ENCODE peak calls at places on chromosomes 11 and 22, in nine cellular contexts. Y is uterus; I is HEK293T; B is psoas muscle; J is WTC11; Q is activated CD4-positive, alpha-beta T cell treated with anti-CD3 and anti-CD28 coated beads, Interleukin-2, amount 10 ng/mL, durations not matched to agents 7 days and 5 days; E is naive thymus-derived CD8-positive, alpha-beta T cell; O is right atrium auricular region; F is NCI-H2029 treated with DMSO at 0.1 percent for 48 hours. D is an unnamed sample.
A peak's percentile ranks its signal among the peaks of the same experiment; 100 is the strongest.

GRCh38 chr11:107770546-107770945 is 58.7 kb upstream of the SLN start:
- DNase-seq in Y (no peak), E (no peak), I (no peak), F (no peak), J (no peak), B (no peak), O (no peak), Q (no peak), D (no peak)

GRCh38 chr11:55342901-55343300 is at the start of gene OR4A16:
- DNase-seq in B (no peak), O (no peak), E (no peak), F (no peak), Y (no peak), I (no peak), J (no peak), Q (no peak), D (no peak)

GRCh38 chr11:17351171-17351509 is 460 bp upstream of the NCR3LG1 start:
- DNase-seq in B (no peak), Y (no peak), O (no peak), Q (no peak), J (no peak), E (no peak), I (no peak), F (no peak), D (no peak)

GRCh38 chr11:120244476-120244875 is 4.5 kb downstream of the POU2F3 start:
- DNase-seq in Q (no peak), B (no peak), E (no peak), J (no peak), I (no peak), O (no peak), F (no peak), Y (no peak), D (no peak)

GRCh38 chr11:121372028-121372427 is 79.5 kb downstream of the SC5D start:
- DNase-seq in O (no peak), Q (no peak), J (no peak), Y (no peak), F (no peak), I (no peak), E (no peak), B (no peak), D (no peak)

GRCh38 chr22:34283844-34284243 is 363.6 kb upstream of the LARGE1 start:
- DNase-seq in Q (no peak), I (no peak), E (no peak), B (no peak), O (no peak), Y (no peak), J (no peak), F (no peak), D (no peak)

GRCh38 chr22:25076281-25076680 is 123.4 kb upstream of the CRYBB3 start:
- DNase-seq in E (no peak), Y (no peak), J (no peak), Q (no peak), B (no peak), F (no peak), I (no peak), O (no peak), D (no peak)

GRCh38 chr11:47264119-47264915 is 5.6 kb upstream of the MADD start:
- DNase-seq in Q (no peak), J (no peak), I (no peak), F (no peak), Y (no peak), E (no peak), O (no peak), B (no peak), D (no peak)

GRCh38 chr11:71144010-71144409 is 108.4 kb downstream of the SHANK2 start:
- DNase-seq in Y (no peak), F (no peak), E (no peak), O (no peak), Q (no peak), B (no peak), J (no peak), I (no peak), D (no peak)

GRCh38 chr11:121199516-121199915 is 93.1 kb upstream of the SC5D start:
- DNase-seq in E (no peak), I (no peak), Q (no peak), O (no peak), Y (no peak), J (no peak), B (no peak), F (no peak), D (no peak)

GRCh38 chr11:62614275-62614674 is 1.2 kb downstream of the ROM1 start:
- DNase-seq in J (no peak), O (no peak), B (no peak), E (no peak), Q (no peak), F (no peak), I (no peak), Y (no peak), D (no peak)

GRCh38 chr22:26448941-26449340 is 19.9 kb downstream of the ASPHD2 start:
- DNase-seq in E (no peak), B (no peak), Q (no peak), I (no peak), F (no peak), Y (no peak), O (no peak), J (no peak), D (no peak)

GRCh38 chr11:73227571-73228211 is 9.6 kb downstream of the P2RY2 start:
- DNase-seq in Y (no peak), B (no peak), I (no peak), O (no peak), F (peak; percentile 18), Q (no peak), J (peak; percentile 85), E (no peak), D (no peak)

GRCh38 chr11:86230921-86231320 is 13.6 kb upstream of the EED start:
- DNase-seq in J (no peak), O (no peak), Q (no peak), I (no peak), B (no peak), F (no peak), Y (no peak), E (no peak), D (no peak)

GRCh38 chr11:98711011-98711410 is 309.7 kb upstream of the CNTN5 start:
- DNase-seq in F (no peak), E (no peak), Q (no peak), O (no peak), I (no peak), B (no peak), J (no peak), Y (no peak), D (no peak)

GRCh38 chr11:130646881-130647280 is 198.4 kb downstream of the ADAMTS15 start:
- DNase-seq in B (no peak), J (no peak), F (no peak), I (no peak), O (no peak), Q (no peak), Y (no peak), E (no peak), D (no peak)

GRCh38 chr11:91691872-91692271 is 532.7 kb upstream of the FAT3 start:
- DNase-seq in O (no peak), I (no peak), Y (no peak), Q (no peak), F (no peak), J (no peak), E (no peak), B (no peak), D (no peak)

GRCh38 chr11:44779736-44780520 is 53.2 kb downstream of the TSPAN18 start:
- DNase-seq in Y (peak; percentile 8), Q (no peak), I (no peak), B (no peak), E (no peak), J (no peak), O (no peak), F (no peak), D (no peak)

GRCh38 chr11:64122411-64123101 is 43.4 kb downstream of the MACROD1 start:
- DNase-seq in Y (no peak), B (no peak), I (no peak), O (no peak), E (no peak), J (no peak), Q (no peak), F (peak; percentile 93), D (no peak)

GRCh38 chr11:106456651-106457050 is 379.2 kb downstream of the AASDHPPT start:
- DNase-seq in F (no peak), O (no peak), J (no peak), B (no peak), I (no peak), Q (no peak), Y (no peak), E (no peak), D (no peak)

GRCh38 chr11:3745161-3745560 is 52.2 kb downstream of the NUP98 start:
- DNase-seq in Q (no peak), Y (no peak), E (no peak), B (no peak), J (no peak), F (peak; percentile 67), O (no peak), I (no peak), D (no peak)

GRCh38 chr11:17537261-17537660 is 7.0 kb downstream of the USH1C start:
- DNase-seq in Q (no peak), I (no peak), B (no peak), F (no peak), E (no peak), J (no peak), O (no peak), Y (no peak), D (no peak)

GRCh38 chr22:48431536-48432315 is 1395.9 kb downstream of the BRD1 start:
- DNase-seq in J (no peak), B (no peak), E (no peak), Q (no peak), O (no peak), Y (no peak), I (no peak), F (no peak), D (no peak)

GRCh38 chr22:18067548-18068341 is 10.0 kb upstream of the PEX26 start:
- DNase-seq in O (no peak), F (no peak), Q (no peak), E (no peak), Y (no peak), J (no peak), I (no peak), B (no peak), D (no peak)

GRCh38 chr22:45201678-45202332 is 38.1 kb downstream of the NUP50 start:
- DNase-seq in F (no peak), J (no peak), E (no peak), Q (no peak), Y (no peak), O (no peak), I (no peak), B (no peak), D (no peak)

GRCh38 chr11:119368121-119369034 is 13.1 kb downstream of the USP2 start:
- DNase-seq in B (peak; percentile 87), E (no peak), Q (no peak), Y (peak; percentile 51), J (no peak), I (no peak), F (peak; percentile 34), O (no peak), D (no peak)

GRCh38 chr11:20058749-20059458 is 101.4 kb downstream of the DBX1 start:
- DNase-seq in J (no peak), F (no peak), I (no peak), Q (no peak), B (no peak), O (no peak), E (no peak), Y (no peak), D (no peak)

GRCh38 chr11:14342906-14343305 is 16.1 kb downstream of the RRAS2 start:
- DNase-seq in F (no peak), Y (no peak), I (no peak), J (no peak), Q (no peak), O (no peak), E (no peak), B (no peak), D (no peak)

GRCh38 chr22:42799462-42800405 is 57.3 kb downstream of the ARFGAP3 start:
- DNase-seq in F (peak; percentile 33), Y (no peak), B (no peak), I (no peak), O (no peak), Q (no peak), J (no peak), E (no peak), D (no peak)

GRCh38 chr11:117337061-117337460 is 9.4 kb downstream of the CEP164 start:
- DNase-seq in J (no peak), Q (no peak), F (no peak), B (no peak), O (no peak), I (no peak), Y (no peak), E (no peak), D (no peak)

GRCh38 chr11:115084191-115084590 is 405.9 kb downstream of the NXPE2 start:
- DNase-seq in J (no peak), F (no peak), E (no peak), Y (no peak), B (no peak), O (no peak), Q (no peak), I (no peak), D (no peak)

D was measured in memory B cell.